ENCODE peak calls at places on chromosomes 2 and 18, in four cellular contexts. One of them, this sample, is unnamed.

GRCh38 chr18:5197032-5197434 is at the start of gene AKAIN1:
- DNase-seq in stimulated activated CD8-positive, alpha-beta memory T cell treated with anti-CD3 and anti-CD28 coated beads, Interleukin-2, amount 100 ng/mL, for 48 hours: no peak
- DNase-seq in activated naive CD4-positive, alpha-beta T cell: peak; percentile 13
- DNase-seq in dermis microvascular lymphatic vessel endothelial cell: peak; percentile 51
- DNase-seq in this sample: no peak

GRCh38 chr2:168521342-168521741 is 65.3 kb downstream of the CERS6 start:
- DNase-seq in stimulated activated CD8-positive, alpha-beta memory T cell treated with anti-CD3 and anti-CD28 coated beads, Interleukin-2, amount 100 ng/mL, for 48 hours: no peak
- DNase-seq in activated naive CD4-positive, alpha-beta T cell: no peak
- DNase-seq in dermis microvascular lymphatic vessel endothelial cell: peak; percentile 7
- DNase-seq in this sample: no peak

GRCh38 chr2:174971868-174972781 is 33.1 kb downstream of the CHN1 start:
- DNase-seq in activated naive CD4-positive, alpha-beta T cell: no peak
- DNase-seq in stimulated activated CD8-positive, alpha-beta memory T cell treated with anti-CD3 and anti-CD28 coated beads, Interleukin-2, amount 100 ng/mL, for 48 hours: no peak
- DNase-seq in dermis microvascular lymphatic vessel endothelial cell: peak; percentile 93
- DNase-seq in this sample: peak; percentile 68

GRCh38 chr2:40201425-40201824 is 250.5 kb downstream of the SLC8A1 start:
- DNase-seq in dermis microvascular lymphatic vessel endothelial cell: no peak
- DNase-seq in activated naive CD4-positive, alpha-beta T cell: no peak
- DNase-seq in stimulated activated CD8-positive, alpha-beta memory T cell treated with anti-CD3 and anti-CD28 coated beads, Interleukin-2, amount 100 ng/mL, for 48 hours: no peak
- DNase-seq in this sample: no peak

GRCh38 chr2:199581935-199582336 is 124.2 kb upstream of the SATB2 start:
- DNase-seq in dermis microvascular lymphatic vessel endothelial cell: peak; percentile 1
- DNase-seq in stimulated activated CD8-positive, alpha-beta memory T cell treated with anti-CD3 and anti-CD28 coated beads, Interleukin-2, amount 100 ng/mL, for 48 hours: no peak
- DNase-seq in activated naive CD4-positive, alpha-beta T cell: no peak
- DNase-seq in this sample: no peak

GRCh38 chr2:73830871-73831401 is 2.2 kb downstream of the STAMBP start:
- DNase-seq in stimulated activated CD8-positive, alpha-beta memory T cell treated with anti-CD3 and anti-CD28 coated beads, Interleukin-2, amount 100 ng/mL, for 48 hours: no peak
- DNase-seq in activated naive CD4-positive, alpha-beta T cell: no peak
- DNase-seq in dermis microvascular lymphatic vessel endothelial cell: no peak
- DNase-seq in this sample: no peak

GRCh38 chr2:165524720-165525119 is 55.2 kb downstream of the CSRNP3 start:
- DNase-seq in dermis microvascular lymphatic vessel endothelial cell: no peak
- DNase-seq in stimulated activated CD8-positive, alpha-beta memory T cell treated with anti-CD3 and anti-CD28 coated beads, Interleukin-2, amount 100 ng/mL, for 48 hours: no peak
- DNase-seq in activated naive CD4-positive, alpha-beta T cell: no peak
- DNase-seq in this sample: no peak

GRCh38 chr18:22277758-22278157 is 108.4 kb downstream of the GATA6 start:
- DNase-seq in dermis microvascular lymphatic vessel endothelial cell: no peak
- DNase-seq in stimulated activated CD8-positive, alpha-beta memory T cell treated with anti-CD3 and anti-CD28 coated beads, Interleukin-2, amount 100 ng/mL, for 48 hours: no peak
- DNase-seq in activated naive CD4-positive, alpha-beta T cell: no peak
- DNase-seq in this sample: no peak

GRCh38 chr2:1701556-1702185 is 42.6 kb downstream of the PXDN start:
- DNase-seq in stimulated activated CD8-positive, alpha-beta memory T cell treated with anti-CD3 and anti-CD28 coated beads, Interleukin-2, amount 100 ng/mL, for 48 hours: no peak
- DNase-seq in dermis microvascular lymphatic vessel endothelial cell: no peak
- DNase-seq in activated naive CD4-positive, alpha-beta T cell: no peak
- DNase-seq in this sample: no peak

GRCh38 chr2:220469201-220469600 is 841.8 kb downstream of the SLC4A3 start:
- DNase-seq in stimulated activated CD8-positive, alpha-beta memory T cell treated with anti-CD3 and anti-CD28 coated beads, Interleukin-2, amount 100 ng/mL, for 48 hours: no peak
- DNase-seq in activated naive CD4-positive, alpha-beta T cell: no peak
- DNase-seq in dermis microvascular lymphatic vessel endothelial cell: no peak
- DNase-seq in this sample: no peak

GRCh38 chr2:196433116-196433515 is 206.4 kb upstream of the CCDC150 start:
- DNase-seq in stimulated activated CD8-positive, alpha-beta memory T cell treated with anti-CD3 and anti-CD28 coated beads, Interleukin-2, amount 100 ng/mL, for 48 hours: no peak
- DNase-seq in activated naive CD4-positive, alpha-beta T cell: no peak
- DNase-seq in dermis microvascular lymphatic vessel endothelial cell: no peak
- DNase-seq in this sample: no peak

GRCh38 chr2:239389414-239390329 is 11.1 kb downstream of the HDAC4 start:
- DNase-seq in activated naive CD4-positive, alpha-beta T cell: no peak
- DNase-seq in dermis microvascular lymphatic vessel endothelial cell: no peak
- DNase-seq in stimulated activated CD8-positive, alpha-beta memory T cell treated with anti-CD3 and anti-CD28 coated beads, Interleukin-2, amount 100 ng/mL, for 48 hours: no peak
- DNase-seq in this sample: no peak

GRCh38 chr18:49055787-49056186 is 105.0 kb upstream of the SMAD7 start:
- DNase-seq in activated naive CD4-positive, alpha-beta T cell: no peak
- DNase-seq in dermis microvascular lymphatic vessel endothelial cell: peak; percentile 54
- DNase-seq in stimulated activated CD8-positive, alpha-beta memory T cell treated with anti-CD3 and anti-CD28 coated beads, Interleukin-2, amount 100 ng/mL, for 48 hours: peak; percentile 41
- DNase-seq in this sample: no peak

GRCh38 chr2:45860136-45861106 is 208.9 kb downstream of the PRKCE start:
- DNase-seq in activated naive CD4-positive, alpha-beta T cell: no peak
- DNase-seq in dermis microvascular lymphatic vessel endothelial cell: peak; percentile 40
- DNase-seq in stimulated activated CD8-positive, alpha-beta memory T cell treated with anti-CD3 and anti-CD28 coated beads, Interleukin-2, amount 100 ng/mL, for 48 hours: no peak
- DNase-seq in this sample: peak; percentile 35

GRCh38 chr2:70240599-70240998 is 7.8 kb downstream of the TIA1 start:
- DNase-seq in stimulated activated CD8-positive, alpha-beta memory T cell treated with anti-CD3 and anti-CD28 coated beads, Interleukin-2, amount 100 ng/mL, for 48 hours: no peak
- DNase-seq in activated naive CD4-positive, alpha-beta T cell: no peak
- DNase-seq in dermis microvascular lymphatic vessel endothelial cell: no peak
- DNase-seq in this sample: no peak